ENCODE peak calls at places on chromosomes 5 and 9, in four cellular contexts. L, G, S and B are unnamed samples.

GRCh38 chr5:74094096-74094778 is 468.2 kb downstream of the ARHGEF28 start:
- DNase-seq in G (no peak), L (no peak), S (no peak), B (no peak)

GRCh38 chr9:135898634-135899407 is 8.5 kb downstream of the CAMSAP1 start:
- DNase-seq in S (no peak), L (no peak), G (no peak), B (no peak)

GRCh38 chr9:134028575-134029247 is 3.4 kb downstream of the BRD3OS start:
- DNase-seq in G (no peak), L (no peak), S (no peak), B (no peak)

GRCh38 chr5:178551059-178551458 is 39.1 kb downstream of the COL23A1 start:
- DNase-seq in L (no peak), S (no peak), G (no peak), B (no peak)

GRCh38 chr5:132496631-132497487 is 6.3 kb upstream of the IRF1 start:
- DNase-seq in L (peak; percentile 64), G (no peak), S (peak; percentile 49), B (peak; percentile 96)

GRCh38 chr5:57724836-57725235 is 242.2 kb upstream of the ACTBL2 start:
- DNase-seq in G (no peak), S (no peak), L (no peak), B (no peak)

GRCh38 chr9:109716631-109717030 is 63.4 kb upstream of the PALM2AKAP2 start:
- DNase-seq in L (no peak), S (no peak), G (no peak), B (no peak)

GRCh38 chr5:142512041-142512679 is 173.7 kb downstream of the FGF1 start:
- DNase-seq in L (no peak), S (no peak), G (no peak), B (no peak)

GRCh38 chr9:22141906-22142305 is 132.8 kb upstream of the CDKN2B start:
- DNase-seq in G (no peak), S (no peak), L (no peak), B (no peak)

GRCh38 chr9:111825468-111826145 is 30.9 kb upstream of the SHOC1 start:
- DNase-seq in G (no peak), S (no peak), L (no peak), B (no peak)

GRCh38 chr5:11261226-11261625 is 500.2 kb upstream of the DAP start:
- DNase-seq in G (no peak), S (no peak), L (no peak), B (no peak)

GRCh38 chr9:136051568-136052432 is 43.3 kb downstream of the NACC2 start:
- DNase-seq in S (peak; percentile 84), G (no peak), L (peak; percentile 61), B (peak; percentile 93)

GRCh38 chr5:72656756-72657513 is 149.7 kb upstream of the ZNF366 start:
- DNase-seq in L (no peak), S (no peak), G (no peak), B (no peak)

GRCh38 chr9:116219686-116220085 is 66.1 kb downstream of the PAPPA start:
- DNase-seq in L (no peak), S (no peak), G (no peak), B (no peak)